ENCODE peak calls at places on chromosomes 11 and 22, in six cellular contexts. T is RPMI7951; C is spleen; I is stimulated activated CD8-positive, alpha-beta memory T cell treated with anti-CD3 and anti-CD28 coated beads, Interleukin-15, amount 100 ng/mL, for 4 hours; W is hypothalamus; N is AML-193. G is an unnamed sample.

GRCh38 chr11:59673291-59673690 is 4.5 kb upstream of the PATL1 start:
- DNase-seq in T (no peak), C (no peak), I (no peak), W (no peak), N (no peak), G (no peak)

GRCh38 chr11:69167130-69167915 is 11.6 kb downstream of the SMIM38 start:
- DNase-seq in T (no peak), C (no peak), I (no peak), W (no peak), N (no peak), G (no peak)

GRCh38 chr11:102495161-102496042 is 35.1 kb downstream of the MMP7 start:
- DNase-seq in T (peak; percentile 79), C (no peak), I (no peak), W (no peak), N (peak; percentile 71), G (peak; percentile 87)

GRCh38 chr11:15326535-15326934 is 211.8 kb downstream of the INSC start:
- DNase-seq in T (no peak), C (no peak), I (no peak), W (no peak), N (no peak), G (no peak)

GRCh38 chr22:26318975-26319374 is 110.1 kb upstream of the ASPHD2 start:
- DNase-seq in T (peak; percentile 42), C (no peak), I (no peak), W (no peak), N (no peak), G (no peak)

GRCh38 chr11:8766043-8766992 is 83.7 kb downstream of the RPL27A start:
- DNase-seq in T (peak; percentile 75), C (no peak), I (no peak), W (no peak), N (no peak), G (no peak)

GRCh38 chr11:131491503-131491902 is 121.1 kb downstream of the NTM start:
- DNase-seq in T (peak; percentile 8), C (no peak), I (no peak), W (no peak), N (no peak), G (no peak)

GRCh38 chr11:118911880-118912741 is 13.6 kb downstream of the BCL9L start:
- DNase-seq in T (peak; percentile 93), C (peak; percentile 82), I (peak; percentile 74), W (no peak), N (no peak), G (no peak)

GRCh38 chr22:24271406-24271760 is 752 bp downstream of the SPECC1L start:
- DNase-seq in T (no peak), C (no peak), I (no peak), W (no peak), N (no peak), G (no peak)

GRCh38 chr11:69644071-69644961 is 3.4 kb downstream of the CCND1 start:
- DNase-seq in T (peak; percentile 91), C (peak; percentile 81), I (no peak), W (peak; percentile 47), N (no peak), G (no peak)

GRCh38 chr11:115164774-115165173 is 339.4 kb downstream of the CADM1 start:
- DNase-seq in T (no peak), C (no peak), I (no peak), W (no peak), N (no peak), G (no peak)

GRCh38 chr11:73386026-73386425 is 9.8 kb downstream of the RELT start:
- DNase-seq in T (no peak), C (peak; percentile 94), I (no peak), W (no peak), N (peak; percentile 40), G (no peak)

GRCh38 chr11:6721343-6721742 is 38.2 kb upstream of the MRPL17 start:
- DNase-seq in T (no peak), C (no peak), I (no peak), W (no peak), N (no peak), G (no peak)

GRCh38 chr11:131754671-131755070 is 384.3 kb downstream of the NTM start:
- DNase-seq in T (no peak), C (no peak), I (no peak), W (no peak), N (no peak), G (no peak)

GRCh38 chr11:1925373-1926155 is 6.1 kb downstream of the TNNT3 start:
- DNase-seq in T (no peak), C (no peak), I (no peak), W (no peak), N (no peak), G (no peak)

GRCh38 chr22:29258407-29259252 is 9.2 kb downstream of the RHBDD3 start:
- DNase-seq in T (no peak), C (peak; percentile 74), I (no peak), W (no peak), N (no peak), G (no peak)

GRCh38 chr22:38286915-38287669 is 14.3 kb upstream of the TMEM184B start:
- DNase-seq in T (no peak), C (no peak), I (no peak), W (no peak), N (no peak), G (no peak)

GRCh38 chr11:121367434-121367833 is 74.9 kb downstream of the SC5D start:
- DNase-seq in T (peak; percentile 49), C (no peak), I (no peak), W (no peak), N (no peak), G (no peak)

GRCh38 chr11:17208257-17208999 is 642 bp upstream of the PIK3C2A start:
- DNase-seq in T (peak; percentile 55), C (no peak), I (peak; percentile 16), W (no peak), N (no peak), G (peak; percentile 55)

GRCh38 chr22:23639661-23640060 is 7.5 kb upstream of the DRICH1 start:
- DNase-seq in T (no peak), C (no peak), I (no peak), W (no peak), N (no peak), G (no peak)

GRCh38 chr11:1782026-1782696 is 18.4 kb upstream of the CTSD start:
- DNase-seq in T (no peak), C (no peak), I (no peak), W (no peak), N (peak; percentile 54), G (no peak)

GRCh38 chr11:70116386-70117077 is 38.4 kb downstream of the ANO1 start:
- DNase-seq in T (peak; percentile 13), C (no peak), I (no peak), W (no peak), N (no peak), G (no peak)

GRCh38 chr22:33747029-33747428 is 173.2 kb downstream of the LARGE1 start:
- DNase-seq in T (no peak), C (no peak), I (no peak), W (no peak), N (no peak), G (no peak)

GRCh38 chr11:62732830-62733229 is 4.5 kb downstream of the TTC9C start:
- DNase-seq in T (peak; percentile 47), C (no peak), I (no peak), W (no peak), N (peak; percentile 28), G (no peak)

GRCh38 chr11:550746-551085 is 9.8 kb downstream of the LMNTD2 start:
- DNase-seq in T (no peak), C (no peak), I (no peak), W (no peak), N (no peak), G (no peak)

GRCh38 chr22:24965822-24966626 is 13.5 kb downstream of the KIAA1671 start:
- DNase-seq in T (no peak), C (no peak), I (no peak), W (no peak), N (no peak), G (no peak)

GRCh38 chr11:1659478-1659877 is 29.9 kb downstream of the KRTAP5-5 start:
- DNase-seq in T (no peak), C (no peak), I (no peak), W (no peak), N (no peak), G (no peak)

GRCh38 chr22:39117585-39118191 is 20.6 kb downstream of the APOBEC3H start:
- DNase-seq in T (peak; percentile 56), C (peak; percentile 83), I (peak; percentile 48), W (no peak), N (peak; percentile 63), G (no peak)

GRCh38 chr11:83070044-83070877 is 1.4 kb downstream of the RAB30 start:
- DNase-seq in T (peak; percentile 67), C (no peak), I (no peak), W (no peak), N (no peak), G (no peak)